ENCODE peak calls at places on chromosomes 6 and 20, in four cellular contexts. S is GM23338, G is GM23248, V is IMR-90. F is an unnamed sample.

GRCh38 chr6:82494367-82494766 is 130.8 kb downstream of the TPBG start:
- DNase-seq in G (no peak), V (no peak), S (no peak), F (peak)

GRCh38 chr6:45786243-45786795 is 229.3 kb downstream of the CLIC5 start:
- DNase-seq in S (no peak), G (no peak), V (no peak), F (peak)

GRCh38 chr6:41576667-41577066 is 30.5 kb downstream of the FOXP4 start:
- DNase-seq in S (no peak), V (no peak), G (no peak), F (no peak)

GRCh38 chr6:22399693-22400092 is 102.9 kb upstream of the PRL start:
- DNase-seq in S (no peak), V (peak), G (peak), F (no peak)

GRCh38 chr6:106066984-106067383 is 19.2 kb upstream of the PRDM1 start:
- DNase-seq in G (no peak), S (no peak), V (peak), F (no peak)

GRCh38 chr6:159842035-159842434 is 42.0 kb downstream of the PNLDC1 start:
- DNase-seq in V (no peak), G (peak), S (peak), F (peak)

GRCh38 chr6:68880050-68880449 is 245.0 kb downstream of the ADGRB3 start:
- DNase-seq in S (no peak), V (no peak), G (peak), F (no peak)

GRCh38 chr20:21505810-21506530 is 7.9 kb downstream of the NKX2-2 start:
- DNase-seq in S (peak), V (peak), G (peak), F (peak)

GRCh38 chr20:37346232-37346525 is 239 bp downstream of the SRC start:
- DNase-seq in V (no peak), G (peak), S (no peak), F (no peak)

GRCh38 chr20:4688342-4688741 is 33.4 kb upstream of the PRND start:
- DNase-seq in V (no peak), G (peak), S (no peak), F (no peak)

GRCh38 chr20:37390503-37390890 is 44.6 kb downstream of the SRC start:
- DNase-seq in V (no peak), S (no peak), G (no peak), F (no peak)

GRCh38 chr6:11459002-11459658 is 78.4 kb upstream of the TMEM170B start:
- DNase-seq in V (no peak), S (no peak), G (no peak), F (peak)

GRCh38 chr6:116286773-116287358 is 7.1 kb upstream of the TSPYL1 start:
- DNase-seq in S (no peak), G (no peak), V (peak), F (no peak)

GRCh38 chr6:56753801-56754200 is 111.1 kb upstream of the DST start:
- DNase-seq in V (no peak), S (no peak), G (no peak), F (no peak)

GRCh38 chr6:32972353-32973143 is 4.2 kb downstream of the BRD2 start:
- DNase-seq in V (no peak), S (peak), G (peak), F (peak)

GRCh38 chr6:147423111-147423510 is 85.4 kb upstream of the SAMD5 start:
- DNase-seq in V (no peak), G (no peak), S (no peak), F (no peak)

GRCh38 chr20:62143976-62144825 is 632 bp downstream of the SS18L1 start:
- DNase-seq in G (peak), V (peak), S (peak), F (peak)

GRCh38 chr20:20393770-20394169 is 25.9 kb downstream of the INSM1 start:
- DNase-seq in S (no peak), V (peak), G (no peak), F (no peak)

GRCh38 chr6:3710403-3710802 is 41.1 kb downstream of the PXDC1 start:
- DNase-seq in G (no peak), V (no peak), S (no peak), F (no peak)

GRCh38 chr6:3861424-3861823 is 12.3 kb downstream of the FAM50B start:
- DNase-seq in V (no peak), S (no peak), G (no peak), F (no peak)

GRCh38 chr6:2659882-2660281 is 90.8 kb downstream of the MYLK4 start:
- DNase-seq in V (peak), S (no peak), G (peak), F (no peak)

GRCh38 chr6:167839755-167840154 is 13.0 kb downstream of the AFDN start:
- DNase-seq in G (no peak), V (no peak), S (no peak), F (peak)

GRCh38 chr6:114364295-114364694 is 21.5 kb upstream of the HS3ST5 start:
- DNase-seq in G (peak), S (peak), V (peak), F (peak)

GRCh38 chr6:30915591-30915946 is 1.5 kb downstream of the VARS2 start:
- DNase-seq in V (peak), G (peak), S (peak), F (peak)

GRCh38 chr6:119129148-119129967 is 50.9 kb upstream of the FAM184A start:
- DNase-seq in V (peak), G (peak), S (peak), F (peak)

GRCh38 chr6:19929312-19929711 is 92.1 kb downstream of the ID4 start:
- DNase-seq in S (no peak), G (no peak), V (no peak), F (peak)

GRCh38 chr6:161305860-161306259 is 32.0 kb upstream of the AGPAT4 start:
- DNase-seq in S (no peak), G (no peak), V (no peak), F (no peak)

GRCh38 chr6:451336-451735 is 59.8 kb downstream of the IRF4 start:
- DNase-seq in S (no peak), G (no peak), V (no peak), F (no peak)

GRCh38 chr6:79878142-79878748 is 69.1 kb downstream of the ELOVL4 start:
- DNase-seq in V (no peak), G (no peak), S (no peak), F (no peak)

GRCh38 chr20:38127011-38127621 is 38.0 kb downstream of the TGM2 start:
- DNase-seq in G (peak), S (no peak), V (peak), F (no peak)

GRCh38 chr6:27726620-27727023 is 185.6 kb downstream of the OR2B2 start:
- DNase-seq in V (peak), S (peak), G (no peak), F (no peak)

GRCh38 chr20:24497851-24498250 is 28.4 kb downstream of the SYNDIG1 start:
- DNase-seq in S (no peak), V (peak), G (no peak), F (no peak)

GRCh38 chr20:31602779-31603441 is 2.2 kb upstream of the ID1 start:
- DNase-seq in S (no peak), V (peak), G (peak), F (no peak)

GRCh38 chr6:35388772-35389352 is 46.5 kb downstream of the PPARD start:
- DNase-seq in G (no peak), V (no peak), S (no peak), F (no peak)

GRCh38 chr6:25436760-25437159 is 157.6 kb downstream of the CARMIL1 start:
- DNase-seq in V (no peak), G (no peak), S (no peak), F (no peak)

GRCh38 chr20:46984391-46984790 is 89.7 kb downstream of the EYA2 start:
- DNase-seq in G (peak), S (no peak), V (peak), F (no peak)

GRCh38 chr20:32285621-32286334 is 8.3 kb downstream of the KIF3B start:
- DNase-seq in G (peak), V (peak), S (no peak), F (no peak)

GRCh38 chr20:50304883-50305635 is 114.4 kb downstream of the CEBPB start:
- DNase-seq in V (peak), S (no peak), G (peak), F (no peak)

GRCh38 chr6:69589626-69590025 is 207.2 kb downstream of the LMBRD1 start:
- DNase-seq in S (no peak), G (no peak), V (no peak), F (no peak)

GRCh38 chr20:48786916-48787676 is 40.7 kb downstream of the PREX1 start:
- DNase-seq in S (no peak), V (no peak), G (no peak), F (no peak)
- H3K27ac ChIP-seq in S (no peak), V (no peak), G (no peak), F (no peak)

GRCh38 chr6:138970856-138971425 is 17.1 kb downstream of the REPS1 start:
- DNase-seq in V (peak), G (peak), S (no peak), F (no peak)

GRCh38 chr6:138975815-138976214 is 12.2 kb downstream of the REPS1 start:
- DNase-seq in V (no peak), S (no peak), G (no peak), F (no peak)

GRCh38 chr6:138972226-138972665 is 15.8 kb downstream of the REPS1 start:
- DNase-seq in S (no peak), V (peak), G (peak), F (no peak)

GRCh38 chr6:138971601-138972000 is 16.5 kb downstream of the REPS1 start:
- DNase-seq in G (peak), V (peak), S (peak), F (peak)

GRCh38 chr6:138973481-138974140 is 14.4 kb downstream of the REPS1 start:
- DNase-seq in V (peak), S (no peak), G (peak), F (no peak)
- H3K4me2 ChIP-seq in V (peak), S (no peak), G (peak), F (no peak)

DNA sequence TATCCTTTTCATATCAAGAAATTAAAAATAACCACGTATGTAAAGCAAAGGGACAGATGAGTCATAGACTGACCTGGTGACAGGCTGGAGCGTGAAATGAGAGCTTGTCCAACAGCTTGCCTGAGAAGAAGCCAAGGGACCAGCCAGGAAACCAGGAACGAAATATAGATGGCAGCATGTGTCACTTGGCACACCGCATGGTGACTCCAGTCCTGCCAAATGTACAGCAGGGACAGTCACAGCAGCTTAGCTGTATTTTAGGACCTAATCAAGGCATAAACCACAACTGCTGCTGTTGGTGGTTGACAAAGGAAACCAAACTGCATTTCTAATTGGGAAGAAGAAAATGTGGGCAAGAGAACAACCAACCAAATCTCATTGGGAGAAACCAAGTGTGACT is 755.0 kb downstream of the TFAP2A start:
- DNase-seq in S (no peak), G (no peak), V (no peak), F (no peak)
- H3K27ac ChIP-seq in S (no peak), G (no peak), V (no peak), F (no peak)

GRCh38 chr20:57389695-57390603 is 1.2 kb upstream of the RBM38 start:
- DNase-seq in V (no peak), G (no peak), S (peak), F (peak)
- H3K4me2 ChIP-seq in V (peak), G (peak), S (peak), F (peak)

GRCh38 chr6:43095939-43096338 is 19.8 kb downstream of the PTK7 start:
- DNase-seq in V (no peak), G (no peak), S (no peak), F (no peak)

GRCh38 chr6:43097098-43097489 is 21.0 kb downstream of the PTK7 start:
- DNase-seq in G (no peak), S (no peak), V (no peak), F (no peak)

GRCh38 chr6:43093361-43094289 is 17.5 kb downstream of the PTK7 start:
- DNase-seq in G (peak), V (peak), S (peak), F (no peak)

GRCh38 chr6:43097502-43097901 is 21.4 kb downstream of the PTK7 start:
- DNase-seq in V (no peak), S (no peak), G (no peak), F (no peak)

GRCh38 chr6:43096451-43097097 is 20.5 kb downstream of the PTK7 start:
- DNase-seq in G (peak), V (peak), S (peak), F (peak)
- H3K27ac ChIP-seq in G (peak), V (peak), S (peak), F (peak)

GRCh38 chr20:53789913-53790675 is 196.5 kb upstream of the ZNF217 start:
- DNase-seq in S (no peak), V (no peak), G (peak), F (no peak)
- H3K4me2 ChIP-seq in S (peak), V (peak), G (peak), F (no peak)

GRCh38 chr6:62541502-62541901 is 255.5 kb upstream of the KHDRBS2 start:
- DNase-seq in G (no peak), S (no peak), V (no peak), F (no peak)
- H3K27ac ChIP-seq in G (no peak), S (no peak), V (no peak), F (no peak)

GRCh38 chr6:152293404-152293803 is 343.8 kb downstream of the SYNE1 start:
- DNase-seq in G (no peak), S (no peak), V (no peak), F (no peak)
- H3K4me2 ChIP-seq in G (no peak), S (no peak), V (no peak), F (no peak)

F was measured in neural progenitor cell.